ENCODE peak calls at places on chromosome 3, in seven cellular contexts. Q, B, O, R, W, H and A are unnamed samples.

GRCh38 chr3:71446260-71446659 is 137.3 kb downstream of the FOXP1 start:
- DNase-seq in Q (no peak), B (no peak), O (no peak), R (no peak), W (no peak), H (peak), A (no peak)

GRCh38 chr3:197372076-197372661 is 73.8 kb upstream of the DLG1 start:
- DNase-seq in Q (no peak), B (no peak), O (peak), R (peak), W (no peak), H (no peak), A (no peak)

GRCh38 chr3:35422826-35423601 is 216.3 kb upstream of the ARPP21 start:
- DNase-seq in Q (no peak), B (peak), O (no peak), R (no peak), W (no peak), H (no peak), A (no peak)

GRCh38 chr3:158352551-158352950 is 218.4 kb upstream of the MLF1 start:
- DNase-seq in Q (no peak), B (no peak), O (no peak), R (no peak), W (no peak), H (peak), A (no peak)

GRCh38 chr3:194219826-194220407 is 84.0 kb downstream of the HES1 start:
- DNase-seq in Q (no peak), B (no peak), O (no peak), R (no peak), W (no peak), H (no peak), A (no peak)

GRCh38 chr3:123678108-123678511 is 93.3 kb upstream of the HACD2 start:
- DNase-seq in Q (no peak), B (no peak), O (no peak), R (no peak), W (no peak), H (no peak), A (no peak)

GRCh38 chr3:81425198-81425868 is 336.1 kb downstream of the GBE1 start:
- DNase-seq in Q (no peak), B (peak), O (no peak), R (no peak), W (no peak), H (no peak), A (no peak)

GRCh38 chr3:172134352-172134751 is 95.0 kb downstream of the FNDC3B start:
- DNase-seq in Q (no peak), B (no peak), O (no peak), R (no peak), W (no peak), H (peak), A (no peak)

GRCh38 chr3:167251678-167252077 is 128.4 kb downstream of the ZBBX start:
- DNase-seq in Q (no peak), B (no peak), O (no peak), R (no peak), W (no peak), H (peak), A (no peak)

GRCh38 chr3:113227146-113227545 is 15.8 kb downstream of the BOC start:
- DNase-seq in Q (no peak), B (no peak), O (no peak), R (no peak), W (no peak), H (no peak), A (no peak)

GRCh38 chr3:154022603-154023002 is 98.6 kb upstream of the ARHGEF26 start:
- DNase-seq in Q (no peak), B (no peak), O (peak), R (no peak), W (no peak), H (no peak), A (no peak)

GRCh38 chr3:169999433-169999832 is 32.8 kb downstream of the SEC62 start:
- DNase-seq in Q (no peak), B (no peak), O (no peak), R (no peak), W (no peak), H (no peak), A (no peak)

GRCh38 chr3:177516130-177517011 is 319.1 kb upstream of the TBL1XR1 start:
- DNase-seq in Q (no peak), B (peak), O (peak), R (no peak), W (no peak), H (no peak), A (no peak)

GRCh38 chr3:27943106-27943505 is 221.0 kb upstream of the EOMES start:
- DNase-seq in Q (no peak), B (no peak), O (peak), R (no peak), W (no peak), H (peak), A (no peak)

GRCh38 chr3:128598884-128599664 is 51.5 kb downstream of the RPN1 start:
- DNase-seq in Q (no peak), B (no peak), O (no peak), R (no peak), W (no peak), H (peak), A (no peak)

GRCh38 chr3:170506556-170506955 is 79.3 kb downstream of the SLC7A14 start:
- DNase-seq in Q (peak), B (peak), O (peak), R (no peak), W (no peak), H (no peak), A (no peak)

GRCh38 chr3:24678441-24678865 is 183.8 kb upstream of the THRB start:
- DNase-seq in Q (no peak), B (no peak), O (no peak), R (no peak), W (no peak), H (peak), A (no peak)

GRCh38 chr3:158789592-158789991 is 12.3 kb upstream of the MFSD1 start:
- DNase-seq in Q (no peak), B (peak), O (peak), R (no peak), W (no peak), H (peak), A (no peak)

GRCh38 chr3:101842245-101842934 is 6.9 kb upstream of the NFKBIZ start:
- DNase-seq in Q (no peak), B (no peak), O (no peak), R (no peak), W (no peak), H (no peak), A (no peak)

GRCh38 chr3:116707531-116707930 is 2.0 kb upstream of the TUSC7 start:
- DNase-seq in Q (no peak), B (no peak), O (no peak), R (no peak), W (no peak), H (no peak), A (no peak)

GRCh38 chr3:160704006-160704405 is 27.0 kb downstream of the ARL14 start:
- DNase-seq in Q (no peak), B (peak), O (no peak), R (no peak), W (no peak), H (no peak), A (no peak)

GRCh38 chr3:120064641-120065040 is 29.6 kb downstream of the GSK3B start:
- DNase-seq in Q (no peak), B (no peak), O (no peak), R (no peak), W (no peak), H (no peak), A (no peak)

GRCh38 chr3:71050521-71051258 is 532.8 kb downstream of the FOXP1 start:
- DNase-seq in Q (no peak), B (peak), O (peak), R (no peak), W (no peak), H (peak), A (no peak)

GRCh38 chr3:46496745-46497555 is 826 bp upstream of the RTP3 start:
- DNase-seq in Q (peak), B (peak), O (no peak), R (no peak), W (no peak), H (peak), A (no peak)

GRCh38 chr3:64082917-64083587 is 59.8 kb upstream of the PSMD6 start:
- DNase-seq in Q (no peak), B (no peak), O (no peak), R (no peak), W (no peak), H (peak), A (no peak)

GRCh38 chr3:16181361-16181760 is 6.9 kb downstream of the GALNT15 start:
- DNase-seq in Q (no peak), B (no peak), O (no peak), R (peak), W (no peak), H (peak), A (no peak)

GRCh38 chr3:108947855-108948254 is 5.8 kb downstream of the GUCA1C start:
- DNase-seq in Q (no peak), B (no peak), O (no peak), R (no peak), W (no peak), H (no peak), A (no peak)

GRCh38 chr3:196932600-196932999 is 9.7 kb downstream of the NCBP2 start:
- DNase-seq in Q (no peak), B (no peak), O (no peak), R (no peak), W (no peak), H (no peak), A (no peak)

GRCh38 chr3:18868911-18869689 is 279.2 kb upstream of the KCNH8 start:
- DNase-seq in Q (no peak), B (no peak), O (no peak), R (no peak), W (no peak), H (no peak), A (no peak)

GRCh38 chr3:28575100-28575747 is 226.6 kb upstream of the AZI2 start:
- DNase-seq in Q (no peak), B (no peak), O (no peak), R (no peak), W (no peak), H (no peak), A (no peak)

GRCh38 chr3:65551945-65552344 is 486.8 kb downstream of the MAGI1 start:
- DNase-seq in Q (no peak), B (no peak), O (no peak), R (no peak), W (no peak), H (no peak), A (no peak)

DNA sequence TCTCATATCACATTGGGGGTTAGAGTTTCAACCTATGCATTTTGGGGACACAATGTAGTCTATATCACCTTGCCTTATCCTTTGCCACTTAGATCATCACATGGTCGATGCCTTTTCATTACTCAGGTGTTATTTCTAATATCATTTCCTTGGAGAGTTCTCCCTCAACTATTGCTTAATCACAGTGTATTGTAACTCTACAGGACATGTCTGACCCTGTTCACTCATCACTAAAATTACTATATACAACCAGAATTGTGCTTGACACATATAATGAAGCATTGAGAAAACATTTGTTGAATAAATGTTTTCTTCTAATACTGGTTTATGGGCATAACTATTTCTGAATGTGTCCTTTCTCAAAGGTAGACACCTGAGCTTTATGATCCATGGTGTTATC is 207.4 kb downstream of the EPHA6 start:
- DNase-seq in Q (no peak), B (no peak), O (no peak), R (no peak), W (no peak), H (no peak), A (no peak)
- TF ChIP-seq CTCF in Q (no peak), B (no peak), O (no peak), R (no peak), W (no peak), H (no peak), A (no peak)

DNA sequence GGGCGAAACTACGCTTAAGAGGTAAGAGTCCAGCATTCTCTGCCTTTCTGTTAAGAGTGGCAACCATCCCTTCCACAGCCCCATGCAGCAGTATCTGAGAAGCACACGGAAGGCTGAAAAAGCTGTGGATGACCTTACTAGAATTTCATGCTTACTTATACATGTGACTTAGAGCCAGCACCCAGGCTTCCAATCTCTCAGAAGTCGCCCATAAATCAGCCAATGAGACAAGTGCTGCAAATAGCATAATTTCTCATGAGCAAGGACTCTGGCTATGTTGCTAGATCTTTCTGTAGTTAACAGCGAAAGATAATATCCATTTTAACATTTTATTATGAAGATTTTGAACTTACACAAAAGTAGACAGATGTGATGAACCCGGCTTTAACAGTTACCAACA is 65.3 kb downstream of the IGF2BP2 start:
- DNase-seq in Q (no peak), B (no peak), O (no peak), R (no peak), W (no peak), H (no peak), A (no peak)
- H3K4me3 ChIP-seq in Q (no peak), B (no peak), O (no peak), R (no peak), W (no peak), H (no peak), A (no peak)

GRCh38 chr3:100260685-100261480 is at the start of gene TBC1D23:
- DNase-seq in Q (peak), B (peak), O (peak), R (peak), W (peak), H (peak), A (peak)
- TF ChIP-seq POLR2A in Q (peak), B (peak), O (peak), R (peak), W (peak), H (peak), A (peak)

GRCh38 chr3:75171632-75172230 is 492.4 kb upstream of the FRG2C start:
- DNase-seq in Q (no peak), B (no peak), O (no peak), R (no peak), W (no peak), H (peak), A (no peak)
- TF ChIP-seq CTCF in Q (peak), B (no peak), O (peak), R (peak), W (no peak), H (no peak), A (peak)

DNA sequence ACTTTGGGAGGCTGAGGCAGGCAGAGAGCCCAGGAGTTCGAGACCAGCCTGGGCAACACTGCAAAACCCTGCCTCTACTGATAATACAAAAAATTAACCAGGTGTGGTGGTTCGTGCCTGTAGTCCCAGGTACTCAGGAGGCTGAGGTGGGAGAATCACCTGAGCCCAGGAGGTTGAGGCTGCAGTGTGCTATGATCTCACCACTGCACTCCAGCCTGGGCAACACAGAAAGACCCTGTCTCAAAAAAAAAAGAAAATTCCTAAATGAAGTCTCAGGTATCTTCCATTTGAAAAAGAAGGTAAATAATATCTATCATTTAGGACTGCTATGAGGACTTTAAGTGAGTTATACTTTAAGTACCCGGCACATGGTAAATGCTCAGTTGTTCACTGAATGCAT is 2.9 kb downstream of the SMARCC1 start:
- DNase-seq in Q (no peak), B (no peak), O (no peak), R (peak), W (no peak), H (no peak), A (no peak)
- H3K4me3 ChIP-seq in Q (no peak), B (no peak), O (no peak), R (no peak), W (no peak), H (peak), A (no peak)

GRCh38 chr3:58491506-58492384 is at the start of gene KCTD6:
- DNase-seq in Q (peak), B (peak), O (peak), R (peak), W (peak), H (peak), A (peak)
- TF ChIP-seq POLR2A in Q (peak), B (no peak), O (no peak), R (no peak), W (no peak), H (peak), A (no peak)